ENCODE peak calls at places on chromosome 5, in six cellular contexts. One of them, this sample, is unnamed.

GRCh38 chr5:143262393-143263174 is 140.9 kb downstream of the NR3C1 start:
- DNase-seq in stomach: no peak
- DNase-seq in Panc1: no peak
- DNase-seq in sigmoid colon: no peak
- DNase-seq in transverse colon: no peak
- DNase-seq in GM23338: no peak
- DNase-seq in this sample: no peak

GRCh38 chr5:165184183-165184582 is 1678.8 kb downstream of the MAT2B start:
- DNase-seq in Panc1: no peak
- DNase-seq in transverse colon: no peak
- DNase-seq in stomach: no peak
- DNase-seq in sigmoid colon: no peak
- DNase-seq in GM23338: no peak
- DNase-seq in this sample: no peak

GRCh38 chr5:78647838-78648358 is 674 bp downstream of the LHFPL2 start:
- DNase-seq in GM23338: peak
- DNase-seq in stomach: peak
- DNase-seq in transverse colon: peak
- DNase-seq in sigmoid colon: peak
- DNase-seq in Panc1: no peak
- DNase-seq in this sample: peak

GRCh38 chr5:51271261-51271660 is 112.0 kb upstream of the ISL1 start:
- DNase-seq in Panc1: no peak
- DNase-seq in stomach: no peak
- DNase-seq in GM23338: no peak
- DNase-seq in sigmoid colon: no peak
- DNase-seq in transverse colon: no peak
- DNase-seq in this sample: no peak

GRCh38 chr5:137347865-137348264 is 151.3 kb downstream of the SPOCK1 start:
- DNase-seq in GM23338: no peak
- DNase-seq in stomach: no peak
- DNase-seq in Panc1: no peak
- DNase-seq in transverse colon: no peak
- DNase-seq in sigmoid colon: no peak
- DNase-seq in this sample: no peak

GRCh38 chr5:127359502-127359901 is 68.9 kb downstream of the MEGF10 start:
- DNase-seq in stomach: no peak
- DNase-seq in Panc1: no peak
- DNase-seq in sigmoid colon: no peak
- DNase-seq in transverse colon: no peak
- DNase-seq in GM23338: no peak
- DNase-seq in this sample: no peak

GRCh38 chr5:149011084-149011483 is 51.8 kb downstream of the SH3TC2 start:
- DNase-seq in GM23338: no peak
- DNase-seq in transverse colon: no peak
- DNase-seq in Panc1: no peak
- DNase-seq in stomach: no peak
- DNase-seq in sigmoid colon: no peak
- DNase-seq in this sample: no peak

GRCh38 chr5:56123531-56124243 is 109.4 kb downstream of the ANKRD55 start:
- DNase-seq in transverse colon: peak
- DNase-seq in Panc1: peak
- DNase-seq in GM23338: peak
- DNase-seq in stomach: peak
- DNase-seq in sigmoid colon: peak
- DNase-seq in this sample: no peak

GRCh38 chr5:172843825-172844576 is 9.9 kb downstream of the ERGIC1 start:
- DNase-seq in Panc1: no peak
- DNase-seq in transverse colon: no peak
- DNase-seq in sigmoid colon: no peak
- DNase-seq in stomach: no peak
- DNase-seq in GM23338: peak
- DNase-seq in this sample: no peak

GRCh38 chr5:44454002-44454401 is 64.8 kb upstream of the FGF10 start:
- DNase-seq in sigmoid colon: no peak
- DNase-seq in GM23338: peak
- DNase-seq in stomach: no peak
- DNase-seq in transverse colon: no peak
- DNase-seq in Panc1: no peak
- DNase-seq in this sample: no peak

GRCh38 chr5:127652952-127653611 is 4.2 kb downstream of the CTXN3 start:
- DNase-seq in GM23338: no peak
- DNase-seq in transverse colon: no peak
- DNase-seq in sigmoid colon: no peak
- DNase-seq in Panc1: no peak
- DNase-seq in stomach: no peak
- DNase-seq in this sample: no peak

GRCh38 chr5:132837868-132838267 is 7.4 kb upstream of the SHROOM1 start:
- DNase-seq in transverse colon: peak
- DNase-seq in stomach: peak
- DNase-seq in GM23338: no peak
- DNase-seq in Panc1: no peak
- DNase-seq in sigmoid colon: no peak
- DNase-seq in this sample: no peak

GRCh38 chr5:7608772-7609171 is 212.8 kb downstream of the ADCY2 start:
- DNase-seq in Panc1: no peak
- DNase-seq in stomach: no peak
- DNase-seq in GM23338: no peak
- DNase-seq in transverse colon: no peak
- DNase-seq in sigmoid colon: no peak
- DNase-seq in this sample: no peak

GRCh38 chr5:80757290-80757689 is 102.5 kb upstream of the DHFR start:
- DNase-seq in GM23338: no peak
- DNase-seq in Panc1: no peak
- DNase-seq in transverse colon: no peak
- DNase-seq in stomach: no peak
- DNase-seq in sigmoid colon: no peak
- DNase-seq in this sample: no peak

GRCh38 chr5:64939772-64940510 is 171.2 kb downstream of the CWC27 start:
- DNase-seq in sigmoid colon: peak
- DNase-seq in transverse colon: peak
- DNase-seq in stomach: peak
- DNase-seq in Panc1: no peak
- DNase-seq in GM23338: peak
- DNase-seq in this sample: no peak

GRCh38 chr5:90201923-90202322 is 207.6 kb downstream of the CETN3 start:
- DNase-seq in transverse colon: no peak
- DNase-seq in Panc1: peak
- DNase-seq in stomach: no peak
- DNase-seq in GM23338: no peak
- DNase-seq in sigmoid colon: no peak
- DNase-seq in this sample: no peak

GRCh38 chr5:34959323-34959722 is 30.0 kb downstream of the DNAJC21 start:
- DNase-seq in Panc1: no peak
- DNase-seq in sigmoid colon: no peak
- DNase-seq in transverse colon: no peak
- DNase-seq in stomach: no peak
- DNase-seq in GM23338: no peak
- DNase-seq in this sample: no peak

GRCh38 chr5:79081779-79082178 is 12.2 kb downstream of the BHMT2 start:
- DNase-seq in stomach: no peak
- DNase-seq in sigmoid colon: no peak
- DNase-seq in transverse colon: no peak
- DNase-seq in GM23338: no peak
- DNase-seq in Panc1: no peak
- DNase-seq in this sample: no peak

GRCh38 chr5:43192558-43193170 is 639 bp downstream of the NIM1K start:
- DNase-seq in Panc1: no peak
- DNase-seq in stomach: no peak
- DNase-seq in transverse colon: peak
- DNase-seq in sigmoid colon: peak
- DNase-seq in GM23338: no peak
- DNase-seq in this sample: no peak

GRCh38 chr5:168681556-168682183 is 102.5 kb upstream of the PANK3 start:
- DNase-seq in sigmoid colon: no peak
- DNase-seq in GM23338: no peak
- DNase-seq in transverse colon: no peak
- DNase-seq in Panc1: no peak
- DNase-seq in stomach: no peak
- DNase-seq in this sample: no peak

GRCh38 chr5:68722357-68722756 is 371.5 kb upstream of the SLC30A5 start:
- DNase-seq in sigmoid colon: no peak
- DNase-seq in GM23338: peak
- DNase-seq in stomach: no peak
- DNase-seq in Panc1: no peak
- DNase-seq in transverse colon: no peak
- DNase-seq in this sample: no peak

GRCh38 chr5:110077147-110077546 is 387.4 kb downstream of the MAN2A1 start:
- DNase-seq in Panc1: no peak
- DNase-seq in stomach: no peak
- DNase-seq in sigmoid colon: no peak
- DNase-seq in transverse colon: no peak
- DNase-seq in GM23338: no peak
- DNase-seq in this sample: no peak

GRCh38 chr5:62732677-62733121 is 154.1 kb downstream of the LRRC70 start:
- DNase-seq in Panc1: no peak
- DNase-seq in sigmoid colon: no peak
- DNase-seq in stomach: no peak
- DNase-seq in transverse colon: no peak
- DNase-seq in GM23338: no peak
- DNase-seq in this sample: no peak

DNA sequence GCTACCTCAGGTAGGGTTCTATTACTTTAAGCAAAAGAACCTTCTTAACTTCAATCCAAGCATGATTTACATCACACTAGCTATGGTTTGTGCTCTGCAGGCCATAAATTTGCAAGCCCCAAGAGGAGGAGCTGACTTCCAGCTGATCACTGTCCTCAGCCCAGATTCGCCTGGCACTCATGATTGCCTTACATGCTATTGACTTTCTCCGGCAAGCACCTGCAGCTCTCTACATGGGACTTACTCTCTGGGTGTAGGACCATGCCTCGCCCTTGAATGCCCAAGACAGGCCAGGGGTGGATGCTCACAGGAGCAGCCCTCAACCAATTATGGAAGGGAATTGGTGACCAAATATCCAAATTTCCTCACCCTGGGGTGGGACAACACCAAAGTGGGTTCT is 99.8 kb downstream of the ESM1 start:
- DNase-seq in stomach: no peak
- DNase-seq in GM23338: no peak
- DNase-seq in sigmoid colon: no peak
- DNase-seq in Panc1: no peak
- DNase-seq in transverse colon: no peak
- DNase-seq in this sample: no peak
- H3K27ac ChIP-seq in stomach: no peak
- H3K27ac ChIP-seq in GM23338: no peak
- H3K27ac ChIP-seq in sigmoid colon: no peak
- H3K27ac ChIP-seq in Panc1: no peak
- H3K27ac ChIP-seq in transverse colon: no peak
- H3K27ac ChIP-seq in this sample: no peak

GRCh38 chr5:103393131-103393754 is 134.7 kb downstream of the MACIR start:
- DNase-seq in sigmoid colon: peak
- DNase-seq in GM23338: peak
- DNase-seq in transverse colon: no peak
- DNase-seq in Panc1: no peak
- DNase-seq in stomach: no peak
- DNase-seq in this sample: no peak

GRCh38 chr5:103389846-103390245 is 131.3 kb downstream of the MACIR start:
- DNase-seq in stomach: no peak
- DNase-seq in GM23338: peak
- DNase-seq in transverse colon: no peak
- DNase-seq in Panc1: no peak
- DNase-seq in sigmoid colon: no peak
- DNase-seq in this sample: no peak

GRCh38 chr5:103391659-103392058 is 133.1 kb downstream of the MACIR start:
- DNase-seq in stomach: no peak
- DNase-seq in transverse colon: no peak
- DNase-seq in GM23338: no peak
- DNase-seq in Panc1: no peak
- DNase-seq in sigmoid colon: no peak
- DNase-seq in this sample: no peak

GRCh38 chr5:103397996-103398581 is 139.5 kb downstream of the MACIR start:
- DNase-seq in stomach: no peak
- DNase-seq in GM23338: no peak
- DNase-seq in transverse colon: no peak
- DNase-seq in Panc1: no peak
- DNase-seq in sigmoid colon: no peak
- DNase-seq in this sample: no peak

DNA sequence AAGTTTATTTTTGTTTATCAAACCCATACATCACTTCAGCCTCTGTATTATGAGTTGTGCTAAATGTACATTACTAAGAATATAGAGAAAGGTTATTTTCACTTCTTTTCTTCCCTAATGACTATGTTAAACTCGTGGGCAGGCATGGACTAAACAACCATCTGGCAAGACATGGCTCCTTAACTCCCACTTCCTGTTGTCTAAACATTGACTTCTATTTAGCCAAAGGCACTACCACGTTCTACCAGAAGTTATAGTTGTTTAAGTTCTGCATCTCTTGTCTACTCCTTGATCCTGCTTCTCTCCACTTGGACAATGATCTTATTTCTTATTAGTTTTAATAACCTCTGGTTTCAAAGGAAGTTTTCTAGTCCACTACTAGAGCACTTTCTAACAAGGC is 136.1 kb downstream of the MACIR start:
- DNase-seq in Panc1: no peak
- DNase-seq in sigmoid colon: no peak
- DNase-seq in stomach: no peak
- DNase-seq in transverse colon: no peak
- DNase-seq in GM23338: no peak
- DNase-seq in this sample: no peak
- TF ChIP-seq POLR2AphosphoS5 in Panc1: no peak
- TF ChIP-seq POLR2AphosphoS5 in sigmoid colon: no peak
- TF ChIP-seq POLR2AphosphoS5 in stomach: no peak
- TF ChIP-seq POLR2AphosphoS5 in transverse colon: no peak
- TF ChIP-seq POLR2AphosphoS5 in GM23338: no peak
- TF ChIP-seq POLR2AphosphoS5 in this sample: no peak

GRCh38 chr5:150901446-150901845 is 3.3 kb downstream of the ZNF300 start:
- DNase-seq in stomach: no peak
- DNase-seq in GM23338: no peak
- DNase-seq in Panc1: no peak
- DNase-seq in sigmoid colon: no peak
- DNase-seq in transverse colon: no peak
- DNase-seq in this sample: no peak
- H3K27ac ChIP-seq in stomach: no peak
- H3K27ac ChIP-seq in GM23338: no peak
- H3K27ac ChIP-seq in Panc1: no peak
- H3K27ac ChIP-seq in sigmoid colon: no peak
- H3K27ac ChIP-seq in transverse colon: no peak
- H3K27ac ChIP-seq in this sample: no peak

DNA sequence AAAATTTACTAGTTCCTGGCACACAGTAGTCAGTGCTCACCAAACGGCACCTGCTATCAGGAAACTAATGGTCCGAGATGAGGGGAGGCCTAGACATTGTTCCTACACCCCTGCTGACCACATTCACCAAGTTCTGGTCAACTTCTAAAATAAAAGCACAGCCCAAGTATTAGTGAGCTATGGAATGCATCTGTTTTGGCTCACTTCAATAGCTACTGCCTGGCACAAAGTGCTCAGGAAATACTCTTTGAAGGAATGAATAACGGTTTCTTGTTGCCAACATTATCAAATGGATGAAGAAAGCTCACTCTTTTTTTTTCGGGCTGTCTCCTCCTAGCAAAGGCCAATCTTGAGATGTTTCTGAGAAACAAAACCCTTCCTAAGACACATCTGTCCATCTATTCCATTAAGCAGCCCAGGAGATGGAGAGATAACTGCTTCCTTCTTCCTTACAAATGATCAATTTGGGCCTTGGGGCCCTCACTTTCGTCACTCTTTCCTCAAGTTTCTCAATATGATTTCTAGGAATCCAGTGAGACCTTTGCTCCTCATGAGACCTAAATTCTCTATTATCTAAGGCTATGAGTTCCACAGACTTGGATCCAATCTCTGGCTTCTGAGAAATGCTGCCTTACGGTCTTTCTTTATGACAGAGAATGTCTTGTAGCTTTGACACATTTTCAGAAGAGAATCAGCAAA is 98.1 kb downstream of the DPYSL3 start:
- DNase-seq in Panc1: no peak
- DNase-seq in transverse colon: no peak
- DNase-seq in stomach: no peak
- DNase-seq in sigmoid colon: no peak
- DNase-seq in GM23338: no peak
- DNase-seq in this sample: no peak
- TF ChIP-seq POLR2AphosphoS5 in Panc1: no peak
- TF ChIP-seq POLR2AphosphoS5 in transverse colon: no peak
- TF ChIP-seq POLR2AphosphoS5 in stomach: no peak
- TF ChIP-seq POLR2AphosphoS5 in sigmoid colon: peak
- TF ChIP-seq POLR2AphosphoS5 in GM23338: no peak
- TF ChIP-seq POLR2AphosphoS5 in this sample: no peak